ENCODE peak calls at places on chromosomes 12 and 14, in six cellular contexts. A, W, G, K, J and I are unnamed samples. For H3K27me3, the result is how much of the 10 kb centered on the place peaks cover.

GRCh38 chr12:79983969-79984629 is 49.2 kb upstream of the PPP1R12A start:
- DNase-seq in A (peak), W (no peak), G (peak), K (no peak), J (peak), I (no peak)

GRCh38 chr12:88579572-88579940 is 715 bp downstream of the KITLG start:
- DNase-seq in A (no peak), W (no peak), G (peak), K (no peak), J (no peak), I (no peak)

GRCh38 chr12:72346331-72346944 is 74.3 kb downstream of the TRHDE start:
- DNase-seq in A (peak), W (peak), G (peak), K (no peak), J (peak), I (peak)

GRCh38 chr12:28555729-28556128 is 365.5 kb downstream of the CCDC91 start:
- DNase-seq in A (no peak), W (no peak), G (no peak), K (no peak), J (no peak), I (no peak)

GRCh38 chr12:28611115-28611435 is 420.8 kb downstream of the CCDC91 start:
- DNase-seq in A (peak), W (no peak), G (peak), K (peak), J (peak), I (peak)

GRCh38 chr12:15811192-15812127 is 22.3 kb upstream of the EPS8 start:
- DNase-seq in A (no peak), W (no peak), G (no peak), K (no peak), J (no peak), I (no peak)

GRCh38 chr12:112375105-112375504 is 7.1 kb downstream of the HECTD4 start:
- DNase-seq in A (peak), W (no peak), G (no peak), K (no peak), J (no peak), I (no peak)

GRCh38 chr12:3493225-3494049 is 2.4 kb downstream of the PRMT8 start:
- DNase-seq in A (no peak), W (no peak), G (no peak), K (no peak), J (no peak), I (no peak)

GRCh38 chr12:120534703-120535655 is 823 bp downstream of the RNF10 start:
- DNase-seq in A (peak), W (no peak), G (peak), K (peak), J (peak), I (peak)

GRCh38 chr12:78204926-78205325 is 374.2 kb downstream of the NAV3 start:
- DNase-seq in A (no peak), W (no peak), G (no peak), K (no peak), J (no peak), I (no peak)

GRCh38 chr12:100718212-100718611 is 76.4 kb upstream of the ANO4 start:
- DNase-seq in A (no peak), W (no peak), G (peak), K (no peak), J (peak), I (no peak)

GRCh38 chr12:20189767-20190166 is 178.6 kb upstream of the PDE3A start:
- DNase-seq in A (no peak), W (no peak), G (no peak), K (no peak), J (no peak), I (no peak)

GRCh38 chr12:28870839-28871440 is 278.1 kb upstream of the FAR2 start:
- DNase-seq in A (peak), W (no peak), G (no peak), K (no peak), J (peak), I (no peak)

GRCh38 chr14:75833326-75834020 is 148.3 kb downstream of the TGFB3 start:
- DNase-seq in A (no peak), W (no peak), G (no peak), K (no peak), J (no peak), I (no peak)

GRCh38 chr12:39946361-39946948 is 159.4 kb downstream of the SLC2A13 start:
- DNase-seq in A (peak), W (no peak), G (no peak), K (no peak), J (no peak), I (no peak)

GRCh38 chr12:92412931-92413685 is 267.5 kb upstream of the BTG1 start:
- DNase-seq in A (no peak), W (no peak), G (no peak), K (no peak), J (peak), I (no peak)

GRCh38 chr12:20505056-20505455 is 136.7 kb downstream of the PDE3A start:
- DNase-seq in A (no peak), W (no peak), G (no peak), K (no peak), J (no peak), I (no peak)

GRCh38 chr14:55864890-55865655 is 253.1 kb upstream of the PELI2 start:
- DNase-seq in A (no peak), W (no peak), G (no peak), K (no peak), J (no peak), I (no peak)

GRCh38 chr14:106094654-106095189 is 568.3 kb downstream of the TMEM121 start:
- DNase-seq in A (no peak), W (no peak), G (no peak), K (no peak), J (no peak), I (no peak)

GRCh38 chr12:47862881-47863280 is 41.9 kb downstream of the VDR start:
- DNase-seq in A (no peak), W (no peak), G (no peak), K (no peak), J (no peak), I (no peak)

GRCh38 chr14:32404784-32405573 is 75.9 kb downstream of the AKAP6 start:
- DNase-seq in A (no peak), W (no peak), G (peak), K (no peak), J (no peak), I (no peak)

GRCh38 chr12:116495260-116495659 is 63.9 kb upstream of the MAP1LC3B2 start:
- DNase-seq in A (no peak), W (peak), G (peak), K (peak), J (peak), I (peak)

GRCh38 chr12:123050331-123050809 is 69.9 kb downstream of the ARL6IP4 start:
- DNase-seq in A (peak), W (peak), G (no peak), K (no peak), J (peak), I (no peak)

GRCh38 chr12:105084251-105085250 is at the start of gene ALDH1L2:
- DNase-seq in A (peak), W (peak), G (peak), K (no peak), J (peak), I (peak)

GRCh38 chr12:26821212-26821701 is 11.7 kb downstream of the ITPR2 start:
- DNase-seq in A (no peak), W (no peak), G (peak), K (no peak), J (peak), I (no peak)

DNA sequence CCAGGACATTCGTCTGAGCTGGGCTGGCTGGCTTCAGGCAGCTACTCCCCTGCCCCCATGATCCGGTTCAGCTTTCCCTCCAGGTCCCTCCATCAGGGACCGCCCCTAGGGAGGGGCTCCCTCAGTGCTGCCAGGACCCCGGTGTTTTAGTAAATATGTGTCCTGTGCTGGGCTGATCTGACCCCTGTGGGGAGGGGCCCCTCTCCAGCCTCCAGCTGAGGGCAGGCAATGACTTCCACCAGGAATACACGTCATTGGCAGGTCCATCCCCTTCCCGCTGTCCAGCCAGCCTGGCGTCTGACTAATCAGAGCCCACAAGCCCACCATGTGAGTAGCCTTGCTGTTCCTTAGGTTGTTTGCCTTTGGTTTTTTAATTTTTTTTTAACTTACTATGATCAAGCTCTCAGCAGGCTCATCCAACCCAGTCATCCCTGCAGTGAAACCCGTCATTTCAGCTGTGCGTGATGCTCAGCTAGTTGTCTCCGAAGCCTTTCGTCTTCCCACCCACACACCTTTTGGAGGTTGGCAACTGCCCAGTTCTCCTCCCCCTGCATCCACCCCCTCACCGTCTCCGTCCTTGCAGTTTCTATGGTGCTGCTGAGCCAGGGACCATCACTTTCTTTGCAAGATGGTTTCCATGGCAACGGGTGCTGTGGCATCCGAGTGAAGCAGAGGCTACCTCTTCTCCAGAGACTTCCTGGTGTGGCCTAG is 16.0 kb upstream of the SERPINA4 start:
- DNase-seq in A (no peak), W (no peak), G (peak), K (no peak), J (peak), I (no peak)
- H3K27me3 ChIP-seq in A (under half), W (under half), G (under half), K (under half), J (under half), I (under half)

DNA sequence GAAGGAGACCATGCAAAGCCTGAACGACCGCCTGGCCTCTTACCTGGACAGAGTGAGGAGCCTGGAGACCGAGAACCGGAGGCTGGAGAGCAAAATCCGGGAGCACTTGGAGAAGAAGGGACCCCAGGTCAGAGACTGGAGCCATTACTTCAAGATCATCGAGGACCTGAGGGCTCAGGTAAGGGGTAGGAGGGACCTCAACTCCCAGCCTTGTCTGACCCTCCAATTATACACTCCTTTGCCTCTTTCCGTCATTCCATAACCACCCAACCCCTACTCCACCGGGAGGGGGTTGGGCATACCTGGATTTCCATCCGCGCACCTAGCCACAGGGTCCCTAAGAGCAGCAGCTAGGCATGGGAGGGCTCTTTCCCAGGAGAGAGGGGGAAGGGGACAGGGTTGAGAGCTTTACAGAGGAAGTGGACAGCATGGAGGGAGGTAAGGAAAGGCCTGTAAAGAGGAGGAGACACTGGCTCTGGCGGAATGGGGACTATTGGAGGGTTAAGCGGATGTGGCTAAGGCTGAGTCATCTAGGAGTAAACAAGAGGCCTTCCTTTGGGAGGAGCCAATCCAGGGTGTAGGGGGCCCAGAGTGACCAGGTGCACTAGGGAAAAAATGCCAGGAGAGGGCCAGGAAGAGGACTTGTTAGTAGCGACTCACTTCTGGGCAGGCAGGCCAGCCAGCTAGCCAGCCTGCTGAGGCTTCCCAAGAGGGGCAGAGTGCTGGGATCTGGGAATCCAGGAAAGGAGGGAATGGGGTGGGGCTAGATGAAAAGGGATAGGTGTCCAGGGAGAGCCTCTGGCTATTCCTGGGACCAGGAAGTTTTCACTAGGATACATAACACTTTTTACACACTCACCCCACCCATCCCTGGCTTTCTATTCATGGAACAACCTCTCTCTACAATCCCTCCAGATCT is 754 bp downstream of the KRT18 start:
- DNase-seq in A (peak), W (no peak), G (peak), K (peak), J (peak), I (peak)
- TF ChIP-seq CTCF in A (peak), W (no peak), G (no peak), K (no peak), J (no peak), I (no peak)

GRCh38 chr12:130768120-130768519 is 52.0 kb upstream of the RIMBP2 start:
- DNase-seq in A (peak), W (no peak), G (no peak), K (no peak), J (no peak), I (no peak)

GRCh38 chr12:130764475-130765185 is 48.5 kb upstream of the RIMBP2 start:
- DNase-seq in A (peak), W (no peak), G (peak), K (no peak), J (peak), I (no peak)

GRCh38 chr12:130766470-130766869 is 50.4 kb upstream of the RIMBP2 start:
- DNase-seq in A (no peak), W (no peak), G (no peak), K (no peak), J (no peak), I (no peak)

GRCh38 chr12:130764073-130764472 is 48.0 kb upstream of the RIMBP2 start:
- DNase-seq in A (peak), W (no peak), G (peak), K (no peak), J (peak), I (no peak)

DNA sequence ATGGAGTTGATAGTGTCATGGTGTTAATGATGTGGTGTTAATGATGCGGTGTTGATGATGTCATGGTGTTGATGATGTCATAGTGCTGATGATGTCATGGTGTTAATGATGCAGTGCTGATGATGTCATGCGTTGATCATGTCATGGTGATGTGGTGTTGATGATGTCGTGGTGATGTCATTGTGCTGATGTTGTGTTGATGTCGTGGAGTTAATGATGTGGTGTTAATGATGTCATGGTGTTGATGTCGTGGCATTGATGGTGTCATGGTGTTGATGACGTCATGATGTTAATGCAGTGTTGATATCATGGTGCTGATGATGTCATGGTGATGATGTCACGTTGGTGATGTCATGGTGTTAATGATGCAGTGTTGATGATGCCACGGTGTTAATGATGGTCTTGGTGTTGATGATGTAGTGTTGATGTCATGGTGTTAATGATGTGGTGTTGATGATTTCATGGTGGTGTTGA is 49.1 kb upstream of the RIMBP2 start:
- DNase-seq in A (peak), W (no peak), G (no peak), K (no peak), J (peak), I (no peak)
- H3K4me3 ChIP-seq in A (no peak), W (no peak), G (no peak), K (no peak), J (no peak), I (no peak)

DNA sequence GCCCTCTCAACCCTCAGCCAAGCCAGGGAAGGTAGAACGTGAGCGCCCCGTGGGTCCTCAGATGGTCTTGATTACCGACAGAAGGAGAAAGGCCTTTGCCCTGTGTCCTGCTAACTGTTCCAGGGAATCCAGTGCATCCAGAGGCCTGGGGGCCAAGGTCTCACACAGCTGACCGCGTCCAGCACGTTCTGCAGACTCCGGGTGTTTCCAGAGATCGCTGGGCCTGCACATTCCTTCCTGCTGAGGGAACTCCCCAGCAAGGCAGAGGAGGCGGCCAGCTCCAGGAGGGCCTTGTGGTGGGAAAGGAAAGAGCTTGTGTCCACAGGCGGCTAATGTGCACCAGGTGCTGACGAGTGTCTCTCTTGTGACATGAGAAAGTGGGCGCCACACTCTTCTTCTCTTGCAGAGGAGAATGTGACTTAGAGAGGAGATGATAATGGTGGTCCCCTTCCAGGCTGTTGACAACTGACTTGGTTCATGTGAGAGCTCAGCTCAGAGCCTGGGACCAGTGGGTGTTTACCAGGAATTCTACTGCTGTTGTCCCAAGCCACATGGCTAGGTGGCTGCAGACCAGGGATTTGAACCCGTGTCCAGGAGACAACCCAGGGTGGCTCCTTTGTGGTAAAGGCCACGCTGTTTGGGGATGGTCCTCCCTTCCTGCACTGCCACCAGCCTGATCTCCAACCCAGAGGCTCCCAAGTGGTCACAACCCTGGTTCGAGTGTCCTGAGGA is 46.8 kb upstream of the DLK1 start:
- DNase-seq in A (no peak), W (no peak), G (peak), K (no peak), J (peak), I (peak)
- H3K27me3 ChIP-seq in A (under half), W (under half), G (under half), K (under half), J (under half), I (under half)

GRCh38 chr14:92598549-92598905 is 84.9 kb downstream of the RIN3 start:
- DNase-seq in A (peak), W (no peak), G (no peak), K (no peak), J (no peak), I (no peak)

GRCh38 chr14:92599786-92600185 is 86.2 kb downstream of the RIN3 start:
- DNase-seq in A (no peak), W (no peak), G (no peak), K (peak), J (no peak), I (no peak)

GRCh38 chr14:92597873-92598548 is 84.4 kb downstream of the RIN3 start:
- DNase-seq in A (no peak), W (no peak), G (no peak), K (no peak), J (no peak), I (no peak)

GRCh38 chr14:92595267-92595666 is 81.7 kb downstream of the RIN3 start:
- DNase-seq in A (no peak), W (no peak), G (no peak), K (no peak), J (no peak), I (no peak)

GRCh38 chr14:92596328-92596943 is 82.9 kb downstream of the RIN3 start:
- DNase-seq in A (no peak), W (no peak), G (no peak), K (no peak), J (no peak), I (no peak)
- TF ChIP-seq CTCF in A (no peak), W (no peak), G (no peak), K (no peak), J (no peak), I (no peak)

GRCh38 chr12:38666425-38666824 is 239.0 kb downstream of the CPNE8 start:
- DNase-seq in A (no peak), W (no peak), G (no peak), K (no peak), J (no peak), I (no peak)

GRCh38 chr12:38664661-38665269 is 240.6 kb downstream of the CPNE8 start:
- DNase-seq in A (peak), W (no peak), G (peak), K (no peak), J (no peak), I (no peak)

GRCh38 chr12:38662851-38663250 is 242.5 kb downstream of the CPNE8 start:
- DNase-seq in A (peak), W (no peak), G (peak), K (no peak), J (peak), I (no peak)
- H3K4me3 ChIP-seq in A (no peak), W (no peak), G (no peak), K (no peak), J (no peak), I (no peak)

GRCh38 chr14:62118461-62118860 is 356.2 kb downstream of the SNAPC1 start:
- DNase-seq in A (no peak), W (no peak), G (no peak), K (no peak), J (no peak), I (no peak)
- H3K27me3 ChIP-seq in A (under half), W (half or more), G (half or more), K (under half), J (half or more), I (under half)